ENCODE peak calls at places on chromosomes 11 and 22, in eight cellular contexts. B is MV-4-11, F is NCI-H510A, Y is foreskin keratinocyte, Q is myocyte, A is amygdala, J is Caki2, P is T-helper 1 cell. E is an unnamed sample.

GRCh38 chr11:73916435-73916834 is 34.4 kb upstream of the DNAJB13 start:
- DNase-seq in B (no peak), F (no peak), Y (no peak), Q (no peak), A (no peak), J (peak), P (no peak), E (no peak)

GRCh38 chr11:62540804-62541671 is 5.6 kb downstream of the AHNAK start:
- DNase-seq in B (peak), F (no peak), Y (no peak), Q (peak), A (no peak), J (no peak), P (no peak), E (no peak)

GRCh38 chr11:2534131-2534956 is 89.5 kb downstream of the KCNQ1 start:
- DNase-seq in B (no peak), F (no peak), Y (peak), Q (peak), A (no peak), J (no peak), P (peak), E (no peak)

GRCh38 chr11:122215244-122215992 is 99.4 kb upstream of the BLID start:
- DNase-seq in B (peak), F (no peak), Y (no peak), Q (peak), A (peak), J (peak), P (no peak), E (peak)

GRCh38 chr11:125935629-125936199 is 10.1 kb upstream of the VSIG10L2 start:
- DNase-seq in B (no peak), F (no peak), Y (no peak), Q (no peak), A (no peak), J (no peak), P (no peak), E (no peak)

GRCh38 chr22:29351042-29351441 is 35.5 kb upstream of the RASL10A start:
- DNase-seq in B (no peak), F (no peak), Y (no peak), Q (no peak), A (no peak), J (no peak), P (no peak), E (no peak)

GRCh38 chr11:27433742-27434141 is 38.8 kb downstream of the LGR4 start:
- DNase-seq in B (no peak), F (no peak), Y (no peak), Q (peak), A (no peak), J (no peak), P (no peak), E (no peak)

GRCh38 chr22:49084203-49084602 is 743.5 kb downstream of the BRD1 start:
- DNase-seq in B (no peak), F (peak), Y (no peak), Q (no peak), A (no peak), J (peak), P (no peak), E (no peak)

GRCh38 chr11:70026012-70026411 is 52.1 kb upstream of the ANO1 start:
- DNase-seq in B (no peak), F (no peak), Y (no peak), Q (no peak), A (no peak), J (no peak), P (no peak), E (no peak)

GRCh38 chr11:20093775-20094174 is 66.5 kb downstream of the DBX1 start:
- DNase-seq in B (no peak), F (no peak), Y (no peak), Q (no peak), A (no peak), J (no peak), P (no peak), E (no peak)

GRCh38 chr11:65026810-65027209 is 429 bp upstream of the SNX15 start:
- DNase-seq in B (no peak), F (no peak), Y (no peak), Q (no peak), A (no peak), J (no peak), P (no peak), E (no peak)

GRCh38 chr11:45919276-45919675 is 1.6 kb upstream of the PEX16 start:
- DNase-seq in B (no peak), F (no peak), Y (no peak), Q (no peak), A (no peak), J (no peak), P (peak), E (no peak)

GRCh38 chr11:134524876-134525845 is 113.1 kb upstream of the B3GAT1 start:
- DNase-seq in B (no peak), F (no peak), Y (no peak), Q (no peak), A (no peak), J (peak), P (no peak), E (no peak)

GRCh38 chr11:74626604-74627003 is 34.2 kb downstream of the POLD3 start:
- DNase-seq in B (no peak), F (no peak), Y (no peak), Q (no peak), A (no peak), J (no peak), P (no peak), E (no peak)